ENCODE peak calls at places on chromosomes 5 and 9, in eight cellular contexts. G is PC-9, D is transverse colon, K is left ventricle myocardium inferior, B is OCI-LY7, C is neural progenitor cell, X is esophagus squamous epithelium, Q is cardiac muscle cell. O is an unnamed sample.

GRCh38 chr9:69806642-69807041 is 14.0 kb upstream of the CFAP95 start:
- DNase-seq in G (no peak), D (peak), K (no peak), B (no peak), C (no peak), X (no peak), Q (no peak), O (no peak)

GRCh38 chr5:2897276-2897990 is 146.0 kb upstream of the IRX2 start:
- DNase-seq in G (no peak), D (no peak), K (no peak), B (no peak), C (no peak), X (no peak), Q (no peak), O (no peak)

GRCh38 chr9:120441446-120442279 is 138.3 kb downstream of the CDK5RAP2 start:
- DNase-seq in G (no peak), D (no peak), K (no peak), B (no peak), C (no peak), X (no peak), Q (peak), O (peak)

GRCh38 chr9:115063058-115063850 is 54.7 kb downstream of the TNC start:
- DNase-seq in G (no peak), D (no peak), K (no peak), B (no peak), C (no peak), X (no peak), Q (peak), O (peak)

GRCh38 chr5:132785355-132785754 is 8.3 kb upstream of the SEPTIN8 start:
- DNase-seq in G (no peak), D (no peak), K (no peak), B (no peak), C (no peak), X (no peak), Q (no peak), O (no peak)

GRCh38 chr5:20229286-20230005 is 241.4 kb upstream of the CDH18 start:
- DNase-seq in G (no peak), D (no peak), K (no peak), B (no peak), C (no peak), X (no peak), Q (peak), O (no peak)

GRCh38 chr9:98529841-98530240 is 178.9 kb downstream of the GABBR2 start:
- DNase-seq in G (no peak), D (no peak), K (no peak), B (no peak), C (no peak), X (no peak), Q (no peak), O (no peak)

GRCh38 chr5:107442452-107442851 is 228.3 kb downstream of the EFNA5 start:
- DNase-seq in G (no peak), D (no peak), K (no peak), B (no peak), C (no peak), X (no peak), Q (no peak), O (no peak)

GRCh38 chr5:168204165-168204564 is 87.3 kb upstream of the WWC1 start:
- DNase-seq in G (no peak), D (no peak), K (no peak), B (no peak), C (no peak), X (no peak), Q (no peak), O (no peak)

GRCh38 chr9:131685753-131686706 is 53.8 kb downstream of the RAPGEF1 start:
- DNase-seq in G (no peak), D (no peak), K (no peak), B (peak), C (no peak), X (no peak), Q (no peak), O (no peak)

GRCh38 chr5:380701-381309 is 59.3 kb downstream of the AHRR start:
- DNase-seq in G (no peak), D (peak), K (no peak), B (no peak), C (no peak), X (no peak), Q (no peak), O (peak)

GRCh38 chr9:100352201-100352726 is 478 bp downstream of the TEX10 start:
- DNase-seq in G (peak), D (peak), K (peak), B (peak), C (peak), X (no peak), Q (peak), O (peak)

GRCh38 chr5:116543501-116543900 is 31.1 kb downstream of the SEMA6A start:
- DNase-seq in G (no peak), D (no peak), K (no peak), B (no peak), C (no peak), X (no peak), Q (no peak), O (peak)

GRCh38 chr9:79054500-79054899 is 517.3 kb upstream of the TLE4 start:
- DNase-seq in G (no peak), D (no peak), K (no peak), B (no peak), C (no peak), X (no peak), Q (no peak), O (no peak)

GRCh38 chr5:117463836-117464235 is 889.2 kb upstream of the SEMA6A start:
- DNase-seq in G (no peak), D (no peak), K (no peak), B (no peak), C (no peak), X (no peak), Q (no peak), O (peak)

GRCh38 chr5:172322028-172322965 is 38.7 kb upstream of the UBTD2 start:
- DNase-seq in G (no peak), D (peak), K (no peak), B (peak), C (no peak), X (no peak), Q (no peak), O (peak)

GRCh38 chr5:78509145-78509865 is 139.3 kb downstream of the LHFPL2 start:
- DNase-seq in G (no peak), D (no peak), K (no peak), B (no peak), C (no peak), X (no peak), Q (no peak), O (no peak)

GRCh38 chr9:93301911-93302525 is 118.1 kb downstream of the WNK2 start:
- DNase-seq in G (no peak), D (peak), K (no peak), B (no peak), C (no peak), X (no peak), Q (no peak), O (no peak)

GRCh38 chr9:75588808-75589207 is 301.7 kb upstream of the PCSK5 start:
- DNase-seq in G (no peak), D (no peak), K (no peak), B (peak), C (no peak), X (no peak), Q (no peak), O (peak)
- TF ChIP-seq CTCF in G (peak), D (peak), K (no peak), B (peak), C (peak), X (no peak), Q (no peak), O (peak)

DNA sequence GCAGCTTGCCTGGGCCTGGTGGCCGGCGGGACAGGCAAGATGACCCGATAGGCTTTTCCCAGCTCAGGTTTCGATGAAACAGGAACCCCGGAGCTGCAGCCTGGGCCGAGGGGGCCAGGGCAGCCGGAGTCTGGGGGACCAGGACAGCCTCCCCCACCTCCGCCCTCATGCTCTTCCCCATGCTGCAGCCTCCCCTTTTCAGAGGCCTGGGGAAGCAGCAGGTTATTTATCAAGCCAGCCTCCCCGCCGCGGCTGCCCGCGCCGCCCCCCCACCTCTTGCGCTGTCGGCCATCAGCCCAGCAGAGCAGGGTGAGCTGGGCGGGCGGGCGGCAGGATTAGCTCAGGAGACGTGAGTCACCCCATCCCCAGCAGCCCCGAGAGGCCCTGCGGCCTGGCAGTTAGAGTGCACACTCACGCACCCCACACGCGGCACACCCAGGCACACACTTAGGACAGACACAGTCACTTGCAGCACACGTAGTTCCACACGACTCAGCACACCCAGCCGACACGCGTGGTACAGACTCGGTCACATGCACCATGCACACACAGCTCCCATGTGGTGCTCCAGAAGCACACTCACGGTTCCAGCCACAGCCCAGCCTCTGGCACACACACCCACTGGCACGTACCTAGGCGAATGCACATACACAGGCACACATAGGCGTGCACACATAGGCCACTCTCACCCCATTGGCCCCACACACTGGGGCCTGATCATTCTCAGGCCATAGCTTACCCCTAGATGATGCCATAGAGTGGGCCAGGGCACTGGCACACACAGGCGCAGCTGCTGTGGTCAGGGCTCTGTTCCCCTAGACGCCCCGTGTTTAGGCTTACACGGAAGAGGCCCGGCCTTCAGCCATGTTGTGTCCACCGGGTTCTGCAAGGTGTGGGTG is 13.0 kb downstream of the CXXC5 start:
- DNase-seq in G (peak), D (peak), K (peak), B (no peak), C (peak), X (no peak), Q (peak), O (peak)
- H3K4me3 ChIP-seq in G (peak), D (peak), K (peak), B (peak), C (no peak), X (peak), Q (no peak), O (peak)

DNA sequence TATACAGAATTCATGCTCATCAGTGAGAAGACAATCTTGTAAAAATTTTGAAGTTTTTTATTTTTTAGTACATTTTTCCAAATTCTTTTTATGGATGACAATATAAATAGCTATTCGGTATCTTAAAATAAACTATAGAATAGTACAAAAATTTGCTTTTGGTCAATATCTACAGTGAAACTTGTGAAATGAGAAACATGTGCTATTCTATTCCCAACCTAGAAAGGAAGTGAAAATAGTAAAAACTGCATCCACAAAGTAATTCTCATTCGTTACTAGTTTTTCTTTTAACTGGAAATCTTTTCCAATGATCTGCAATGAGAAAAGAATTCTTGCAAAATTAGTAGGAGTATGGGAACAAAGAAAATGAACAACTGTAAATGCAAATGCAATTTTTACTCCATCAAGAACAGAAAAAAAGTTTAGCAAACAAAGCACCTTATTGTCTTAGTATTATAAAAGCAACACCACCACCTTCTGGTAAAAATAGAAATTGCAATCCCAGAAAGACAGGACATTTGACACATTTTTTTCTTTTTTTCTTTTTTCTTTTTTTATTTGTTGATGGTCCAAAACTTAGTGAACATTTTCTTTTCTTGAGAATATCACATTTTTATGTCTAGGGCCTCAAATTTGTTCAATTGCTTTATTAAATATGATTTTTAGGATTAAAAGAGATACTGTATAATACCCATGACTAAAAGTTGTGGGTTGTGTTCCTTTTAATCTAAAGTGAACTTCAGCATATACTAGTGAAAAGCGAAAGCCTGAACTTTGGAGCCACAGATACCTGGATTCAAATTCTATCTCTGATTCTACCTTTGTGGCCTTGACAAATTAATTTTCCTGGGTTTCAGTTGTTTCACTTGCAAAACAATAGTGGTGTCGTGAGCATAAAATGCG is 72.3 kb downstream of the SLCO4C1 start:
- DNase-seq in G (no peak), D (no peak), K (no peak), B (peak), C (peak), X (no peak), Q (peak), O (peak)
- TF ChIP-seq CTCF in G (peak), D (peak), K (peak), B (peak), C (peak), X (peak), Q (peak), O (peak)

GRCh38 chr5:179734536-179735164 is 2.0 kb downstream of the MAML1 start:
- DNase-seq in G (no peak), D (no peak), K (no peak), B (no peak), C (no peak), X (no peak), Q (no peak), O (peak)
- H3K4me3 ChIP-seq in G (peak), D (no peak), K (peak), B (peak), C (peak), X (peak), Q (peak), O (peak)

GRCh38 chr5:142784405-142784955 is 14.3 kb downstream of the ARHGAP26 start:
- DNase-seq in G (no peak), D (no peak), K (no peak), B (no peak), C (no peak), X (no peak), Q (no peak), O (no peak)
- TF ChIP-seq CTCF in G (no peak), D (no peak), K (no peak), B (no peak), C (no peak), X (no peak), Q (no peak), O (no peak)

DNA sequence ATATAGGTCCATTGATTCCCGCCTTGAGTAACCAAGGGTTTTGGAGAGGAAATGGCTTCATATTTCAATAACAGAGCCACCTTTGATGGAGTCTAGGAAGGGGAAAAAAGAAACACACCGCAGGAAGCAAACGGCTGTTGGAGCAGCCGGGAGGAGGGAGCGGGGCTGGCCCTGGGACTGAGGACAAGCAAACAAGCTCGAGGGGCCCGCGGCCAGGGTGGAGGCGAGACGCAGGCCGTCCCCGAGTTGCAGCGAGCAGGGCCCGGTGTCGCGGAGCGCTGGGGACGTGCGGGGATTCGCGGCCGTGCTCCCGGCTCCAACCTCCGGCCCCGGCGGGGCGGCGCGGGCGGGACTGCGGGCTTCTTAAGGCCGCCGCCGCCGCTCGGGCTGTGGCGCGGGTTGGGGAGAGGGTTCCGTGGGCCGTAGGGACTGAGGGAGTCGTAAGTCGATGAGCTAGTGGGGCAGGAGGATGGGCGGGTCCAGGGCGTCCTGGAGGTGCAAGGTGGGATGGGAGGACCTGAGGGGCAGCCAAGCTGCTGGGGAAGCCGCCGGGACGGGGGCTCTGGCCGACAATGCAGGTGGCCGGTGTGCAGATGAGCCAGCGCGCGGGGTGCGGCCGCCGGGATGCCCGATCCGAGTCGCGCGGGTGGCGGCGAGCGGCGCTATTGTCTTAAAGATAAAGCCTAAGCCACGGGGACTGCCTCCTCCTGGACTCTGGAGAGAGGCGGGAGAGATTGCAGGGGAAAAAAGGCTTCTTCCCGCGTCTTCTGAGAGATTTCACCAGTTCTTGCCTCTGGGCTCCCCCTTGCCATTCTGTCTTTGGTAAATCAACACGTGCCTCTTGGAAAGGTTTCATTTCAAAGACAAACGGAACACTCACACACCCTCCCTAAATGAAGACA is 1.5 kb upstream of the HAPLN1 start:
- DNase-seq in G (peak), D (peak), K (peak), B (no peak), C (peak), X (no peak), Q (peak), O (peak)
- H3K4me3 ChIP-seq in G (peak), D (peak), K (peak), B (no peak), C (peak), X (peak), Q (peak), O (peak)

GRCh38 chr9:80605793-80606192 is 1034.0 kb downstream of the TLE4 start:
- DNase-seq in G (no peak), D (no peak), K (no peak), B (no peak), C (no peak), X (no peak), Q (no peak), O (no peak)

GRCh38 chr9:80602291-80602690 is 1030.5 kb downstream of the TLE4 start:
- DNase-seq in G (no peak), D (no peak), K (no peak), B (no peak), C (no peak), X (no peak), Q (no peak), O (no peak)

GRCh38 chr9:80605129-80605528 is 1033.4 kb downstream of the TLE4 start:
- DNase-seq in G (no peak), D (no peak), K (no peak), B (no peak), C (peak), X (no peak), Q (peak), O (peak)
- TF ChIP-seq CTCF in G (peak), D (no peak), K (peak), B (no peak), C (peak), X (peak), Q (peak), O (peak)

GRCh38 chr9:83538890-83539238 is 663 bp upstream of the FRMD3 start:
- DNase-seq in G (no peak), D (no peak), K (no peak), B (no peak), C (peak), X (no peak), Q (no peak), O (no peak)
- H3K4me3 ChIP-seq in G (peak), D (peak), K (peak), B (no peak), C (peak), X (peak), Q (peak), O (no peak)

GRCh38 chr9:6197330-6197729 is 18.3 kb upstream of the IL33 start:
- DNase-seq in G (no peak), D (no peak), K (no peak), B (peak), C (peak), X (no peak), Q (peak), O (peak)
- TF ChIP-seq CTCF in G (peak), D (peak), K (peak), B (peak), C (peak), X (peak), Q (peak), O (peak)

DNA sequence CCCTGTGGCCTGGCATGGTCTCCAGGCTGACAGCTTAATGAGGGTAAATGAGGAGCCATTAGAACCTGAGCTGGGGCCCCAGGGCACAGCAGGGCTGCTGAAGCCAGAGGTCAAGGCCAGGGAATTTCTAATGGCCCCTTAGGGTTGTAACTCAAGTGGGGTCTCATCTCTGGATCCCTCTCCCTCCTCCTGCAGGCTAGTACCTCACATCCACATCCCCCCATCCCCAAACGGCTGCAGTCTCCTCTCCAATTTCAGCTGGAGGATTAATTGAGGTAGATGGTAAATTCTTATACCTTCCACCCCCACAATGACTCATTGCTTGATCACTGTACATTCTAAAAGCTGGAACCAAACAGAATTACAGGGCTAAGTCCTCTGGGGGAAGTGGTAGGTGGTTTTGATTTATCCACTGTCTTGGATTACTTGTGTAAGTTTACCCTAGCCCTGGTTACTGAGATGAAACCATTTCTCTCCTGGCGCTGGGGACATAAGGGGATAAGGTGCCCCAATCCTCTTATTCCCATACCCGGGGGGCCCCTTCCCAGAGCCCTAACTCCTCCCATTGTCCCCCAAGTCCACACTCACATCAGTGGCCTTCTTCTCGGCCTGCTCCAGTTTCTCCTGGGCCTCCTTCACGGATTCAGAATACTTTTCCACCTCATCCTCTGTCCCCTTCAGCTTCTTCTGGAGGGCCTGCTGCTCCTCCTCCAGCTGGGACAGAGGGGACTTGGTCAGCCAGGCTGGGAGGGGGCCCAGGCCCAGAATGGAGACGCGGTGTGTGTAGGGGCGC is 971 bp downstream of the TPM2 start:
- DNase-seq in G (no peak), D (no peak), K (no peak), B (no peak), C (no peak), X (no peak), Q (peak), O (peak)
- H3K4me3 ChIP-seq in G (peak), D (peak), K (peak), B (no peak), C (peak), X (peak), Q (peak), O (peak)

O was measured in epithelial cell of esophagus.